ENCODE peak calls at places on chromosomes 11 and 22, in eight cellular contexts. V is HCT116, W is astrocyte of the spinal cord, B is GM12878, R is neural progenitor cell, U is GM12865, P is breast epithelium, S is fibroblast of the aortic adventitia. Q is an unnamed sample.

GRCh38 chr11:74268451-74268850 is 43.0 kb downstream of the P4HA3 start:
- DNase-seq in V (no peak), W (no peak), B (no peak), R (no peak), U (no peak), P (no peak), S (no peak), Q (no peak)

GRCh38 chr11:99988105-99988907 is 698.8 kb upstream of the ARHGAP42 start:
- DNase-seq in V (no peak), W (peak), B (no peak), R (no peak), U (no peak), P (no peak), S (no peak), Q (peak)

GRCh38 chr11:35598254-35599125 is 19.8 kb upstream of the FJX1 start:
- DNase-seq in V (no peak), W (no peak), B (peak), R (no peak), U (peak), P (no peak), S (no peak), Q (peak)

GRCh38 chr11:115214644-115215305 is 289.4 kb downstream of the CADM1 start:
- DNase-seq in V (no peak), W (no peak), B (no peak), R (no peak), U (no peak), P (no peak), S (no peak), Q (no peak)

GRCh38 chr22:44091021-44091721 is 67.1 kb downstream of the PARVB start:
- DNase-seq in V (peak), W (peak), B (no peak), R (peak), U (peak), P (no peak), S (peak), Q (no peak)

GRCh38 chr11:72869845-72870244 is 55.6 kb downstream of the ATG16L2 start:
- DNase-seq in V (no peak), W (no peak), B (no peak), R (no peak), U (no peak), P (no peak), S (no peak), Q (no peak)

GRCh38 chr11:27681664-27682063 is 18.6 kb downstream of the BDNF start:
- DNase-seq in V (no peak), W (no peak), B (no peak), R (no peak), U (no peak), P (no peak), S (no peak), Q (no peak)

GRCh38 chr11:113664069-113664980 is 41.8 kb downstream of the TMPRSS5 start:
- DNase-seq in V (peak), W (peak), B (no peak), R (no peak), U (no peak), P (no peak), S (peak), Q (peak)

GRCh38 chr11:35815556-35816315 is 128.1 kb upstream of the LDLRAD3 start:
- DNase-seq in V (no peak), W (peak), B (no peak), R (no peak), U (no peak), P (no peak), S (peak), Q (peak)

GRCh38 chr11:93548679-93549319 is 5.6 kb upstream of the SMCO4 start:
- DNase-seq in V (no peak), W (no peak), B (no peak), R (no peak), U (peak), P (no peak), S (no peak), Q (no peak)

GRCh38 chr22:40009953-40010751 is 15.4 kb downstream of the FAM83F start:
- DNase-seq in V (no peak), W (no peak), B (no peak), R (no peak), U (no peak), P (no peak), S (no peak), Q (no peak)

GRCh38 chr22:24146190-24146616 is 35.1 kb upstream of the SUSD2 start:
- DNase-seq in V (no peak), W (peak), B (no peak), R (peak), U (peak), P (peak), S (peak), Q (peak)

GRCh38 chr11:134207538-134208239 is 16.1 kb downstream of the NCAPD3 start:
- DNase-seq in V (no peak), W (no peak), B (no peak), R (peak), U (peak), P (no peak), S (peak), Q (peak)

GRCh38 chr11:111566324-111566723 is 25.8 kb downstream of the LAYN start:
- DNase-seq in V (no peak), W (no peak), B (no peak), R (no peak), U (no peak), P (no peak), S (no peak), Q (no peak)

GRCh38 chr11:100727410-100727809 is 40.3 kb downstream of the ARHGAP42 start:
- DNase-seq in V (no peak), W (no peak), B (no peak), R (no peak), U (no peak), P (no peak), S (no peak), Q (no peak)

GRCh38 chr11:71302911-71303310 is 50.5 kb upstream of the SHANK2 start:
- DNase-seq in V (no peak), W (no peak), B (no peak), R (no peak), U (no peak), P (no peak), S (no peak), Q (no peak)
- TF ChIP-seq CTCF in V (no peak), W (peak), B (no peak), R (no peak), U (no peak), P (no peak), S (peak), Q (peak)

GRCh38 chr22:38707984-38708383 is 2.2 kb downstream of the GTPBP1 start:
- DNase-seq in V (no peak), W (no peak), B (no peak), R (no peak), U (no peak), P (no peak), S (no peak), Q (no peak)

GRCh38 chr22:38710352-38710751 is 4.6 kb downstream of the GTPBP1 start:
- DNase-seq in V (no peak), W (no peak), B (no peak), R (no peak), U (no peak), P (no peak), S (no peak), Q (no peak)

GRCh38 chr22:38712496-38713207 is 6.9 kb downstream of the GTPBP1 start:
- DNase-seq in V (no peak), W (no peak), B (no peak), R (peak), U (no peak), P (no peak), S (no peak), Q (no peak)

GRCh38 chr22:38709306-38709705 is 3.6 kb downstream of the GTPBP1 start:
- DNase-seq in V (no peak), W (no peak), B (no peak), R (no peak), U (no peak), P (no peak), S (no peak), Q (no peak)

GRCh38 chr22:38710866-38711265 is 5.1 kb downstream of the GTPBP1 start:
- DNase-seq in V (no peak), W (no peak), B (no peak), R (no peak), U (no peak), P (no peak), S (no peak), Q (no peak)
- TF ChIP-seq CTCF in V (no peak), W (no peak), B (no peak), R (no peak), U (no peak), P (no peak), S (no peak), Q (no peak)

DNA sequence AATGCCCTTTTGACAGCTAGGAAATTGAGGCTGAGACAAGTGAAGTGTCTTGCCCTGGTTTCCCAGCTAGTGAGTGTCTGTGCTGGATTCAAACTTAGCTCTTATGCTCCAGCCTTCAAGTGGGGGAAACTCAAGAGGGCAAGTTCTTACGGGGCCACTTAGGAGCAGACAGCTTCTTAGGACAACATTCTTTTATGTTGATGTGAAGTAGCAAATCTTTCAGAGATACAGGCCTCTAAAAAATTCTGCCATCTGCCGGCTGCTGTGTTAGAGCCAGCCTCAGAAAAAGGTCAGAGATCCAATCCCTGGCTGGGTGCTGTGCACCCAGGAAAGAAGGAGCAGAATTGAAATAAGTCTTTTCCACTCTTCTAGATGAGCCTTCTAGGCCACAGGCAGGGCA is 26.6 kb downstream of the TIMP3 start:
- DNase-seq in V (no peak), W (no peak), B (no peak), R (no peak), U (no peak), P (no peak), S (no peak), Q (no peak)
- TF ChIP-seq CTCF in V (no peak), W (peak), B (no peak), R (no peak), U (no peak), P (no peak), S (peak), Q (peak)

GRCh38 chr11:128323381-128323780 is 264.0 kb downstream of the ETS1 start:
- DNase-seq in V (no peak), W (no peak), B (no peak), R (no peak), U (peak), P (no peak), S (peak), Q (peak)
- TF ChIP-seq CTCF in V (peak), W (peak), B (peak), R (peak), U (peak), P (no peak), S (peak), Q (peak)

GRCh38 chr11:69638941-69639681 is 1.8 kb upstream of the CCND1 start:
- DNase-seq in V (peak), W (peak), B (no peak), R (peak), U (peak), P (peak), S (peak), Q (peak)

GRCh38 chr11:69639843-69640242 is 1.1 kb upstream of the CCND1 start:
- DNase-seq in V (no peak), W (no peak), B (no peak), R (no peak), U (no peak), P (no peak), S (no peak), Q (no peak)

GRCh38 chr11:69641681-69642548 is 959 bp downstream of the CCND1 start:
- DNase-seq in V (no peak), W (no peak), B (no peak), R (peak), U (no peak), P (no peak), S (peak), Q (no peak)

GRCh38 chr11:69640995-69641581 is at the start of gene CCND1:
- DNase-seq in V (peak), W (peak), B (no peak), R (peak), U (peak), P (peak), S (peak), Q (peak)

GRCh38 chr11:69640260-69640994 is 529 bp upstream of the CCND1 start:
- DNase-seq in V (no peak), W (no peak), B (no peak), R (peak), U (no peak), P (no peak), S (peak), Q (peak)
- TF ChIP-seq CTCF in V (no peak), W (no peak), B (no peak), R (no peak), U (no peak), P (no peak), S (no peak), Q (no peak)

GRCh38 chr11:19306570-19306969 is 65.8 kb upstream of the E2F8 start:
- DNase-seq in V (no peak), W (no peak), B (no peak), R (no peak), U (no peak), P (no peak), S (no peak), Q (no peak)

GRCh38 chr11:19315511-19315910 is 74.8 kb upstream of the E2F8 start:
- DNase-seq in V (no peak), W (no peak), B (no peak), R (no peak), U (no peak), P (no peak), S (no peak), Q (no peak)

GRCh38 chr11:19307498-19307897 is 66.8 kb upstream of the E2F8 start:
- DNase-seq in V (no peak), W (no peak), B (no peak), R (no peak), U (no peak), P (no peak), S (no peak), Q (no peak)

GRCh38 chr11:19313140-19313539 is 72.4 kb upstream of the E2F8 start:
- DNase-seq in V (no peak), W (no peak), B (no peak), R (no peak), U (no peak), P (no peak), S (no peak), Q (no peak)

DNA sequence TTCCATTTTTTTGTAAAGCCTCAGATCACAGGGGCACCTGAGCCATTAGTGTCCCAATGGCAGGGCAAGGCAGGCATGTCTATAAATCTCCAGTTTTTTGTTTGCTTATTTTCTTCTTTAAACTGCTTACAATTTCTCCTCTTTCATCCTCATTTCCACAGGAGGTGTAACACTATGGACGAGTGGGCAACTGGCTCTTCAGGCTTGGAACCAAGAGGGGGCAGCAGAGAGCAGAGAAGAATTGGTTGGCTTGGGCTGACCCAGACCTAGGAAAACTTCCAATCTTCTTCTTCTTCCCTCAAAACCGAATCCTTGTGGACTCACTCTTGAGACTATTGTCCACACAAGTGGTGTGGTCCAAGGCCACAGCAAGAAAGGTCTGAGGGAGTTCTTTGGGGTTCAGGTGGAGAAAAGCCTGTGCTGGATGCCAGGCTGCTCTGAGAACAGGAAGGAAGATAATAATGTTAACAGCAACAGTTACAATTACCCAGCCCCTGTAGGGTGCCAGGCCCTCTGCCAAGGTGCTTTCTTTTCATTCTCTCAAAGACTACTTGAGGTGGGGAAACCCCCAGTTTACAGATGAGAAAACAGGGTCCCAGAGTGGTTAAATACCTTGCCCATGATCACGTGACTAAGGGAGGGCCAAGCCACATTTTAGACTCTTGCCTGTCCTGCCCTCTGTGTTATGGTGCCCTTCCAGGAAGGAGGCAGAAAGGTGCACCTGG is 70.7 kb upstream of the E2F8 start:
- DNase-seq in V (peak), W (peak), B (peak), R (peak), U (peak), P (no peak), S (peak), Q (peak)
- TF ChIP-seq CTCF in V (peak), W (peak), B (peak), R (peak), U (peak), P (peak), S (peak), Q (peak)

DNA sequence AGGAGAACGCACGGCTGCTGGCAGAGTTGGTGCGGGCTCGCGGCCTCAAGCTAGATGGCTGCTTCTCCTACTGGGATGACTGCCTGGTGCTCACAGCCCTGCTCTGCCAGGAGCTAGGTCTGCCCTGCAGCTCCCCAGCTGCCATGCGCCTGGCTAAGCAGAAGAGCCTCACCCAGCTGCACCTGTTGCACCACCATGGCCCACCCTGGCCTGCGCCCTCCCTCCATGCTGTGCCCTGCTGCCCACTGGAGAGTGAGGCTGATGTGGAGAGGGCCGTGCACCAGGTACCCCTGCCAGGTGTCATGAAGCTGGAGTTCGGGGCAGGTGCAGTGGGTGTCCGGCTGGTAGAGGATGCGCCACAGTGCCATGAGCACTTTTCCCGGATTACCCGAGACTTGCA is 4.8 kb upstream of the RPS6KB2 start:
- DNase-seq in V (no peak), W (no peak), B (no peak), R (no peak), U (no peak), P (no peak), S (no peak), Q (no peak)
- TF ChIP-seq CTCF in V (no peak), W (no peak), B (no peak), R (no peak), U (no peak), P (no peak), S (no peak), Q (no peak)

GRCh38 chr22:38401336-38402084 is 53.5 kb downstream of the KCNJ4 start:
- DNase-seq in V (no peak), W (no peak), B (no peak), R (no peak), U (no peak), P (peak), S (no peak), Q (no peak)

GRCh38 chr22:38403806-38404205 is 51.2 kb downstream of the KCNJ4 start:
- DNase-seq in V (no peak), W (no peak), B (no peak), R (no peak), U (no peak), P (peak), S (no peak), Q (no peak)

GRCh38 chr22:38406617-38407016 is 48.4 kb downstream of the KCNJ4 start:
- DNase-seq in V (no peak), W (no peak), B (no peak), R (no peak), U (no peak), P (no peak), S (no peak), Q (no peak)

GRCh38 chr22:38402204-38402603 is 52.8 kb downstream of the KCNJ4 start:
- DNase-seq in V (no peak), W (no peak), B (no peak), R (no peak), U (no peak), P (no peak), S (no peak), Q (no peak)

DNA sequence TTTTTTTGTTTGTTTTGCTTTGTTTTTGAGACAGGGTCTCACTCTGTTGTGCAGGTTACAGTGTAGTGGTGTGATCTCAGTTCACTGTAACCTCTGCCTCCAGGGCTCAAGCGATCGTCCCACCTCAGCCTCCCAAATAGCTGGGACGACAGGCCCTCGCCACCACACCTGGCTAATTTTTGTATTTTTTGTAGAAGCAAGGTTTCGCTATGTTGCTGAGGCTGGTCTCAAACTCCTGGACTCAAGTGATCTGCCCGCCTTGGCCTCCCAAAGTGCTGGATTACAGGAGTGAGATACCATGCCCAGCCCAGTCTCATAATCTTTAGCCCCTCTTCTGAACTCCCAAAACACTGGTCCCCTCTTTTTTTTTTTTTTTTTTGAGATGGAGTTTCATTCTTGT is 50.6 kb downstream of the KCNJ4 start:
- DNase-seq in V (no peak), W (no peak), B (no peak), R (no peak), U (no peak), P (no peak), S (no peak), Q (no peak)
- TF ChIP-seq CTCF in V (no peak), W (no peak), B (no peak), R (no peak), U (no peak), P (no peak), S (no peak), Q (no peak)

GRCh38 chr11:62788991-62789390 is 1.8 kb downstream of the TMEM179B start:
- DNase-seq in V (no peak), W (no peak), B (no peak), R (no peak), U (no peak), P (no peak), S (no peak), Q (no peak)

GRCh38 chr11:62792193-62792575 is 378 bp upstream of the TMEM223 start:
- DNase-seq in V (no peak), W (no peak), B (no peak), R (peak), U (no peak), P (no peak), S (no peak), Q (no peak)

GRCh38 chr11:62789576-62789975 is 2.2 kb downstream of the TMEM223 start:
- DNase-seq in V (no peak), W (no peak), B (no peak), R (no peak), U (no peak), P (no peak), S (no peak), Q (no peak)

GRCh38 chr11:62794201-62794775 is 2.5 kb upstream of the TMEM223 start:
- DNase-seq in V (no peak), W (no peak), B (no peak), R (no peak), U (no peak), P (no peak), S (no peak), Q (no peak)

DNA sequence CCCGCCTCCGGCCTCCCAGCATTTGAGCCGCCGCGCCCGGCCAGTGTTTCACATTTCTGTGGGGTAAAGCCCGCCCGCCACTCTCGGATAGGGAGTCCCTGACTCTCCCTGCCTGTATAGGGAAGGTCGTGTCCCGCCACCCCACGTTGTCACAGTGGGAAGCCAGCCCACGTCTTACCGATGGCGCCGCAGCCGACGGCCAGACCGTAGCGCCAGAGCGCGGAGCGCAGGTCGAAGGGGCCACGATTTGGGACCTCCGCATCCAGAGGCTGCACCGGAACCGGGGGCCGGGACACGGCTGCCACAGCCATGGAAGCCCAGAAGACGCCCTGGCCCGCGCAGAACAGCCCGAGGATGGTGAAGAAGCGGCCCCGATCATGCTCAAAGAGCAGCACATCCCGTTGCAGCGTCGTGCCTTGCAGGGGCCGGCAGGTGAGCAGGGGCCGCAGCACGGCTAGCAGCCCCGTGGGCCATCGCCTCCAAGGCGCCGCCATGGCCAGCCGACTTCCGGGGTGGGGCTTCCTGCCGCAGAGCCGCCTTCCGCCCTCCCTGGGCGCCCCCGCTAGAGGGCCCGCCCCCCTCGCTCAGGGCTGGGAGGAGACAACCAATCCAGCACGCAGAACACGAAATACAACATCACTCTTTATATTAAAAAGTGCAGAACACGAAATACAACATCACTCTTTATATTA is at the start of gene TMEM223:
- DNase-seq in V (peak), W (peak), B (no peak), R (peak), U (peak), P (peak), S (peak), Q (peak)
- TF ChIP-seq CTCF in V (no peak), W (no peak), B (no peak), R (peak), U (no peak), P (peak), S (no peak), Q (no peak)